ENCODE peak calls at places on chromosomes 6 and 20, in five cellular contexts. One of them, this sample, is unnamed.
A peak's percentile ranks its signal among the peaks of the same experiment; 100 is the strongest.

GRCh38 chr6:83152913-83153312 is 40.2 kb downstream of the PGM3 start:
- DNase-seq in ureter: no peak
- DNase-seq in retina: no peak
- DNase-seq in CD8-positive, alpha-beta T cell: no peak
- DNase-seq in occipital lobe: no peak
- DNase-seq in this sample: no peak

GRCh38 chr6:159110013-159110412 is 59.2 kb upstream of the FNDC1 start:
- DNase-seq in ureter: peak; percentile 45
- DNase-seq in occipital lobe: no peak
- DNase-seq in retina: peak; percentile 32
- DNase-seq in CD8-positive, alpha-beta T cell: peak; percentile 26
- DNase-seq in this sample: peak; percentile 34

GRCh38 chr20:63547484-63548480 is at the start of gene SRMS:
- DNase-seq in CD8-positive, alpha-beta T cell: no peak
- DNase-seq in retina: no peak
- DNase-seq in occipital lobe: no peak
- DNase-seq in ureter: no peak
- DNase-seq in this sample: no peak

GRCh38 chr6:81601918-81602317 is 150.6 kb downstream of the TENT5A start:
- DNase-seq in occipital lobe: no peak
- DNase-seq in ureter: no peak
- DNase-seq in retina: no peak
- DNase-seq in CD8-positive, alpha-beta T cell: no peak
- DNase-seq in this sample: no peak

GRCh38 chr20:24987244-24987643 is 5.3 kb downstream of the APMAP start:
- DNase-seq in occipital lobe: no peak
- DNase-seq in retina: no peak
- DNase-seq in CD8-positive, alpha-beta T cell: no peak
- DNase-seq in ureter: no peak
- DNase-seq in this sample: no peak

GRCh38 chr6:41199427-41200246 is 1.3 kb downstream of the TREML2 start:
- DNase-seq in retina: no peak
- DNase-seq in CD8-positive, alpha-beta T cell: no peak
- DNase-seq in occipital lobe: no peak
- DNase-seq in ureter: no peak
- DNase-seq in this sample: no peak

GRCh38 chr6:87633851-87634250 is 43.9 kb downstream of the ORC3 start:
- DNase-seq in ureter: no peak
- DNase-seq in retina: no peak
- DNase-seq in occipital lobe: no peak
- DNase-seq in CD8-positive, alpha-beta T cell: no peak
- DNase-seq in this sample: no peak

GRCh38 chr20:3238616-3239025 is 369 bp downstream of the SLC4A11 start:
- DNase-seq in occipital lobe: no peak
- DNase-seq in ureter: no peak
- DNase-seq in retina: peak; percentile 61
- DNase-seq in CD8-positive, alpha-beta T cell: peak; percentile 55
- DNase-seq in this sample: peak; percentile 51

GRCh38 chr6:158813032-158813431 is 6.1 kb downstream of the EZR start:
- DNase-seq in CD8-positive, alpha-beta T cell: no peak
- DNase-seq in ureter: no peak
- DNase-seq in occipital lobe: no peak
- DNase-seq in retina: no peak
- DNase-seq in this sample: no peak

GRCh38 chr6:135379647-135380046 is 117.9 kb downstream of the AHI1 start:
- DNase-seq in CD8-positive, alpha-beta T cell: no peak
- DNase-seq in retina: no peak
- DNase-seq in ureter: no peak
- DNase-seq in occipital lobe: no peak
- DNase-seq in this sample: no peak

GRCh38 chr6:134534708-134535149 is 216.8 kb upstream of the SGK1 start:
- DNase-seq in CD8-positive, alpha-beta T cell: no peak
- DNase-seq in retina: no peak
- DNase-seq in occipital lobe: no peak
- DNase-seq in ureter: no peak
- DNase-seq in this sample: peak; percentile 42

GRCh38 chr20:50992733-50993457 is 30.0 kb downstream of the KCNG1 start:
- DNase-seq in occipital lobe: no peak
- DNase-seq in CD8-positive, alpha-beta T cell: peak; percentile 41
- DNase-seq in retina: peak; percentile 55
- DNase-seq in ureter: no peak
- DNase-seq in this sample: peak; percentile 24

This sample was measured in naive thymus-derived CD4-positive, alpha-beta T cell.